ENCODE peak calls at places on chromosomes 2 and 18, in four cellular contexts. T is CD8-positive, alpha-beta memory T cell; Z is activated naive CD8-positive, alpha-beta T cell treated with anti-CD3 and anti-CD28 coated beads, Interleukin-2, amount 10 ng/mL, durations not matched to agents 7 days and 5 days; O is activated T-cell treated with anti-CD3 and anti-CD28 coated beads for 24 hours. A is an unnamed sample.

GRCh38 chr2:28994679-28995078 is 13.6 kb downstream of the TOGARAM2 start:
- DNase-seq in T (no peak), Z (no peak), O (no peak), A (no peak)

GRCh38 chr2:148644885-148645134 is 259 bp downstream of the EPC2 start:
- DNase-seq in T (no peak), Z (no peak), O (no peak), A (no peak)

GRCh38 chr2:2667690-2668089 is 336.6 kb upstream of the MYT1L start:
- DNase-seq in T (no peak), Z (no peak), O (no peak), A (no peak)

GRCh38 chr18:41073372-41073954 is 881.6 kb upstream of the PIK3C3 start:
- DNase-seq in T (no peak), Z (no peak), O (no peak), A (peak; percentile 47)

GRCh38 chr2:156845806-156846558 is 409.8 kb downstream of the GPD2 start:
- DNase-seq in T (no peak), Z (no peak), O (no peak), A (no peak)

GRCh38 chr2:190121971-190122370 is 59.4 kb upstream of the MSTN start:
- DNase-seq in T (no peak), Z (no peak), O (no peak), A (peak; percentile 25)

GRCh38 chr2:121530210-121530562 is 494 bp upstream of the RNU4ATAC start:
- DNase-seq in T (no peak), Z (peak; percentile 74), O (no peak), A (peak; percentile 63)

GRCh38 chr2:169815849-169816248 is 8.9 kb downstream of the METTL5 start:
- DNase-seq in T (no peak), Z (no peak), O (no peak), A (peak; percentile 86)

GRCh38 chr18:9726936-9727335 is 18.8 kb downstream of the RAB31 start:
- DNase-seq in T (no peak), Z (no peak), O (no peak), A (no peak)

GRCh38 chr18:13558132-13558531 is 168.2 kb downstream of the FAM210A start:
- DNase-seq in T (peak; percentile 37), Z (peak; percentile 58), O (no peak), A (peak; percentile 24)

GRCh38 chr2:9630001-9630749 is 622 bp downstream of the YWHAQ start:
- DNase-seq in T (peak; percentile 65), Z (peak; percentile 82), O (peak; percentile 70), A (peak; percentile 35)

GRCh38 chr18:44096016-44096415 is 584.7 kb upstream of the SETBP1 start:
- DNase-seq in T (no peak), Z (no peak), O (no peak), A (no peak)

GRCh38 chr2:158665536-158666302 is 129.4 kb upstream of the DAPL1 start:
- DNase-seq in T (no peak), Z (no peak), O (no peak), A (peak; percentile 14)

GRCh38 chr2:53131416-53131815 is 636.2 kb upstream of the CHAC2 start:
- DNase-seq in T (no peak), Z (no peak), O (no peak), A (peak; percentile 7)

GRCh38 chr2:47631840-47632398 is 151.0 kb upstream of the MSH6 start:
- DNase-seq in T (no peak), Z (no peak), O (no peak), A (peak; percentile 81)

GRCh38 chr2:126671049-126671448 is 15.1 kb downstream of the GYPC start:
- DNase-seq in T (no peak), Z (no peak), O (no peak), A (no peak)

GRCh38 chr2:37629529-37629928 is 41.9 kb downstream of the CDC42EP3 start:
- DNase-seq in T (no peak), Z (no peak), O (no peak), A (peak; percentile 75)

GRCh38 chr2:9250498-9251153 is 44.0 kb downstream of the ASAP2 start:
- DNase-seq in T (no peak), Z (no peak), O (no peak), A (no peak)

GRCh38 chr2:240933966-240934700 is 28.0 kb downstream of the CROCC2 start:
- DNase-seq in T (no peak), Z (no peak), O (no peak), A (no peak)

GRCh38 chr18:45670281-45670962 is 53.6 kb upstream of the SLC14A1 start:
- DNase-seq in T (no peak), Z (no peak), O (peak; percentile 33), A (no peak)

GRCh38 chr2:4673025-4673489 is 969.7 kb downstream of the DCDC2C start:
- DNase-seq in T (no peak), Z (no peak), O (no peak), A (no peak)

GRCh38 chr2:44470151-44470550 is 108.4 kb downstream of the CAMKMT start:
- DNase-seq in T (no peak), Z (no peak), O (no peak), A (no peak)

GRCh38 chr18:10687161-10687925 is 161.5 kb downstream of the NAPG start:
- DNase-seq in T (no peak), Z (no peak), O (no peak), A (peak; percentile 2)

GRCh38 chr2:112941753-112942653 is 31.0 kb downstream of the IL37 start:
- DNase-seq in T (peak; percentile 26), Z (peak; percentile 76), O (peak; percentile 42), A (peak; percentile 81)

A was measured in brain microvascular endothelial cell.